ENCODE peak calls at places on chromosomes 11 and 22, in six cellular contexts. S is IMR-90, M is neuronal stem cell, C is mesendoderm, W is mesenchymal stem cell, K is H1. I is an unnamed sample.

GRCh38 chr22:42645938-42646568 is 3.1 kb downstream of the CYB5R3 start:
- DNase-seq in K (no peak), C (no peak), S (no peak), W (no peak), M (no peak), I (no peak)

GRCh38 chr11:117907276-117908110 is 21.7 kb downstream of the TMPRSS13 start:
- DNase-seq in S (peak; percentile 81), W (peak; percentile 98), M (peak; percentile 70), K (peak; percentile 64), C (peak; percentile 97), I (peak; percentile 95)

GRCh38 chr22:38881464-38881871 is 9.5 kb upstream of the CBX6 start:
- DNase-seq in W (no peak), K (no peak), S (peak; percentile 81), C (no peak), M (no peak), I (no peak)

GRCh38 chr22:47439643-47440265 is 677.3 kb downstream of the TBC1D22A start:
- DNase-seq in M (no peak), S (no peak), W (no peak), C (no peak), K (no peak), I (no peak)

GRCh38 chr22:22099194-22099486 is 116.6 kb upstream of the TOP3B start:
- DNase-seq in K (no peak), M (no peak), C (no peak), S (no peak), W (no peak), I (no peak)

GRCh38 chr22:30733081-30733680 is 38.5 kb downstream of the OSBP2 start:
- DNase-seq in M (no peak), W (no peak), C (no peak), S (peak; percentile 75), K (no peak), I (no peak)

GRCh38 chr11:12354750-12355545 is 22.4 kb upstream of the PARVA start:
- DNase-seq in S (no peak), W (no peak), C (peak; percentile 15), M (no peak), K (no peak), I (no peak)

GRCh38 chr11:128346808-128347207 is 240.6 kb downstream of the ETS1 start:
- DNase-seq in C (no peak), K (no peak), W (no peak), S (peak; percentile 74), M (no peak), I (no peak)

GRCh38 chr11:69708731-69709401 is 5.0 kb upstream of the FGF19 start:
- DNase-seq in S (no peak), C (peak; percentile 67), W (no peak), K (no peak), M (no peak), I (peak; percentile 75)

GRCh38 chr11:99275521-99275920 is 254.8 kb downstream of the CNTN5 start:
- DNase-seq in C (no peak), M (no peak), K (no peak), S (no peak), W (no peak), I (no peak)

GRCh38 chr11:118531597-118532084 is 649 bp downstream of the TMEM25 start:
- DNase-seq in C (no peak), K (no peak), S (no peak), M (no peak), W (no peak), I (no peak)

GRCh38 chr11:33976351-33977199 is 75.0 kb upstream of the CAPRIN1 start:
- DNase-seq in K (no peak), M (no peak), S (peak; percentile 1), W (peak; percentile 6), C (no peak), I (no peak)

GRCh38 chr11:10844816-10845215 is 13.0 kb downstream of the ZBED5 start:
- DNase-seq in M (no peak), S (no peak), W (no peak), C (no peak), K (no peak), I (no peak)

GRCh38 chr22:25953919-25954318 is 211.9 kb downstream of the MYO18B start:
- DNase-seq in W (no peak), K (no peak), M (no peak), C (no peak), S (no peak), I (no peak)

GRCh38 chr22:37164535-37164887 is 14.8 kb upstream of the IL2RB start:
- DNase-seq in W (no peak), S (no peak), K (no peak), M (no peak), C (no peak), I (no peak)

GRCh38 chr22:30251661-30252226 is 5.2 kb upstream of the LIF start:
- DNase-seq in C (no peak), W (peak; percentile 56), S (peak; percentile 82), M (no peak), K (no peak), I (no peak)

GRCh38 chr22:42625416-42625815 is 10.7 kb upstream of the POLDIP3 start:
- DNase-seq in K (no peak), C (no peak), M (no peak), W (no peak), S (no peak), I (no peak)

GRCh38 chr11:67262731-67263675 is 3.3 kb upstream of the GRK2 start:
- DNase-seq in C (peak; percentile 85), M (no peak), S (peak; percentile 76), W (peak; percentile 83), K (no peak), I (peak; percentile 87)

GRCh38 chr22:40128989-40129388 is 48.7 kb upstream of the TNRC6B start:
- DNase-seq in W (no peak), C (no peak), M (no peak), K (no peak), S (no peak), I (no peak)

GRCh38 chr11:35549787-35550186 is 24.4 kb upstream of the PAMR1 start:
- DNase-seq in K (no peak), W (peak; percentile 98), C (peak; percentile 75), S (peak; percentile 99), M (peak; percentile 27), I (no peak)

GRCh38 chr22:49502126-49502826 is 325.4 kb downstream of the BRD1 start:
- DNase-seq in K (no peak), M (no peak), W (peak; percentile 26), C (peak; percentile 63), S (no peak), I (no peak)

GRCh38 chr22:32852346-32853251 is 51.1 kb downstream of the TIMP3 start:
- DNase-seq in M (no peak), W (peak; percentile 58), C (no peak), S (no peak), K (no peak), I (no peak)

GRCh38 chr22:49825436-49825835 is 2.2 kb downstream of the BRD1 start:
- DNase-seq in W (peak; percentile 57), C (no peak), K (no peak), M (no peak), S (peak; percentile 66), I (no peak)

GRCh38 chr11:61975638-61976419 is 8.4 kb upstream of the FTH1 start:
- DNase-seq in W (no peak), M (no peak), K (no peak), S (no peak), C (no peak), I (no peak)

GRCh38 chr11:61974766-61975631 is 7.6 kb upstream of the FTH1 start:
- DNase-seq in K (no peak), C (no peak), W (no peak), S (no peak), M (no peak), I (no peak)

GRCh38 chr11:61972112-61972795 is 4.8 kb upstream of the FTH1 start:
- DNase-seq in C (no peak), M (no peak), W (no peak), S (no peak), K (no peak), I (no peak)

GRCh38 chr11:61972796-61973602 is 5.6 kb upstream of the FTH1 start:
- DNase-seq in C (no peak), M (no peak), S (peak; percentile 91), K (no peak), W (peak; percentile 97), I (no peak)

DNA sequence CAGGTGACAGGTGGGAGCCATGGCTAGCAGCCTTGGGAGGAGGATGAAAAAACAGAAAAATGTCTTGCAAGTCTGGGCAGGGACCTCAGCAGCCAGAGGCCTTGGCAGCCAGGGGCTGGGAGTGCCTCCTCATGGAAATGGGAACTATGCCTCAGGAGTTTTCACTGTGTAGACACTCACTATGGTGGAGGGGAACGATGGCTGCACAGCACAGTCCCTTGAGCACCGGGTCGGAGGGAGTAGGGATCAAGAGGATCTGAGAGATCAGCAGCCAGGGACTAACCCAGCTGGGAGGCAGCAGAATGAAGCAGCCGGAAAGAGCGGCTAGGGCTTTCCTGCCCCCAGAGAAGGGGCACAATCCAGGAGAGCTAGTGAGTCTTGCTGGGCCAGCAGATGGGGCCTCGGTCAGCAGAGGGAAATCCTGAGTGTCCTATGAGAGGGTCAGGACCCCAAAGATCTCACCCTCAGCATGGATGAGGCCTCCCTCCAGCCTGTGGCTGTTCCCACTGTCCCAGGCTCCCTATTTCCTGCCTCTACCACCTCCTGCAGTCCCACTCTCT is 6.2 kb upstream of the FTH1 start:
- DNase-seq in M (no peak), K (no peak), C (no peak), S (no peak), W (peak; percentile 33), I (no peak)
- H2AK5ac ChIP-seq in M (peak overlapping the region; percentile 87), K (peak overlapping the region; percentile 88), C (peak overlapping the region; percentile 90), S (peak overlapping the region; percentile 96), W (peak overlapping the region; percentile 52), I (no peak overlapping the region)

DNA sequence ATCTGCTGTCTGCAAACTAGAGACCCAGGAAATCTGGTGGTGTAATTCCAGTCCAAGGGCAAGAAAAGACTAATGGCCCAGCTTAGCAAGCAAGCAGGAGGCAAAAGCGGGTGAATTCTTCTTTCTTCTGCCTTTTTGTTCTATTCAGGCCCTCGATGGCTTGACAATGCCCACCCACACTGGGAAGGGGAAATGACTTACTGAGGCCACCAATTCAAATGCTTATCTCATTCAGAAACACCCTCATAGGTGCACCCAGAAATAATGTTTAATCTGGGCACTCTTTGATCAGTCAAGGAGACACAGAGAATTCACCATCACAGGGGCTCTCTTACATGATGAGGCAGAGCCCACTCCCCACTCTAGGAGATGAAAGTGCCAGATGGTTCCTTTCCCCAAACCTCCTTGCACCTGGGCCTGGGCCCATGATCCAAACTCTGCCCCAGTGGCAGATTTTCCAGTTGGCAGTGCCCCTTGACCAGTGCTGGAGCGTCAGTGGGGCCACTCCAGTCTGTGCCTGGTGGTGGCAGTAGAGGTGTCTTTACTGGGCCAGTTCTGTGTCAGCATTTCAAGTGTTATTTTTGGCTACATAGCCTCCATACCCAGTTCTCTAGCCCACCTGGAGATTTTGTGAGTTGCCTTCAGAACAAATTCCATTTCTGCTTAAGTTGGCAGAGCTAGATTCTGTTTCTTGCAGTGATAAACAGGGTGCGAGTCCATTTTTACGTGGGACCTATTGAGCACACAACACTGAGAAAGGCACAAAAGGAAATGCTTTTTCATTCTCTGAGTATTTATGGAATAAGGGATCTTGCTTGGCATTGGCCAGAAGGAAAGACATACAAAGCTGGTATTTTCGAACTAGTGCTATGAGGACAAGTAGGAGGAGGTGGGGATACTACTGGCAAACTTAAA is 7.5 kb downstream of the ELMOD1 start:
- DNase-seq in K (no peak), M (no peak), W (peak; percentile 24), S (no peak), C (peak; percentile 49), I (peak; percentile 77)
- H2BK15ac ChIP-seq in K (no peak overlapping the region), M (no peak overlapping the region), W (peak overlapping the region; percentile 12), S (no peak overlapping the region), C (no peak overlapping the region), I (no peak overlapping the region)

GRCh38 chr22:17980013-17980510 is 44.3 kb downstream of the MICAL3 start:
- DNase-seq in C (no peak), M (no peak), S (no peak), W (no peak), K (no peak), I (no peak)
- H3K4me1 ChIP-seq in C (peaks cover 2% of the 10 kb centered on the region), M (peaks cover 6% of the 10 kb centered on the region), S (peaks cover 12% of the 10 kb centered on the region), W (peaks cover 31% of the 10 kb centered on the region), K (peaks cover 10% of the 10 kb centered on the region), I (peaks cover 2% of the 10 kb centered on the region)

GRCh38 chr11:122181893-122182292 is 65.9 kb upstream of the BLID start:
- DNase-seq in M (no peak), W (no peak), C (no peak), K (no peak), S (no peak), I (no peak)
- H2AK5ac ChIP-seq in M (no peak overlapping the region), W (no peak overlapping the region), C (no peak overlapping the region), K (no peak overlapping the region), S (peak overlapping the region; percentile 9), I (no peak overlapping the region)

I was measured in H9.